ENCODE peak calls at places on chromosomes 3 and 15, in seven cellular contexts. N, Q, J, O, X, C and E are unnamed samples.

GRCh38 chr15:63006032-63006878 is 36.3 kb upstream of the TPM1 start:
- DNase-seq in C (no peak), O (no peak), X (no peak), Q (no peak), J (no peak), N (no peak), E (no peak)

GRCh38 chr15:63046927-63047760 is 4.6 kb downstream of the TPM1 start:
- DNase-seq in N (no peak), O (no peak), C (no peak), X (no peak), J (no peak), Q (no peak), E (no peak)

GRCh38 chr3:98809561-98809960 is 46.4 kb downstream of the ST3GAL6 start:
- DNase-seq in C (no peak), Q (peak), O (no peak), X (no peak), J (no peak), N (no peak), E (no peak)

GRCh38 chr15:58396181-58396580 is 35.6 kb upstream of the LIPC start:
- DNase-seq in X (no peak), J (no peak), Q (no peak), N (no peak), O (no peak), C (no peak), E (no peak)

GRCh38 chr3:112000971-112001370 is 2.2 kb downstream of the TAGLN3 start:
- DNase-seq in O (no peak), Q (no peak), J (no peak), X (no peak), N (no peak), C (no peak), E (no peak)

GRCh38 chr3:95939235-95939824 is 875.1 kb upstream of the EPHA6 start:
- DNase-seq in Q (no peak), X (no peak), O (no peak), N (no peak), C (no peak), J (no peak), E (no peak)

GRCh38 chr15:74833376-74834107 is 7.1 kb downstream of the CPLX3 start:
- DNase-seq in O (no peak), X (no peak), N (no peak), Q (no peak), J (no peak), C (no peak), E (no peak)

GRCh38 chr15:78263907-78264303 is 457 bp upstream of the DNAJA4 start:
- DNase-seq in C (no peak), X (no peak), N (no peak), O (no peak), Q (no peak), J (no peak), E (no peak)

GRCh38 chr3:99211309-99211708 is 309.8 kb upstream of the DCBLD2 start:
- DNase-seq in N (no peak), X (no peak), C (no peak), Q (no peak), O (no peak), J (no peak), E (no peak)

GRCh38 chr3:54882114-54882833 is 45.6 kb downstream of the LRTM1 start:
- DNase-seq in Q (no peak), N (no peak), C (no peak), O (no peak), X (no peak), J (no peak), E (no peak)

GRCh38 chr3:61564405-61565059 is 3.2 kb downstream of the PTPRG start:
- DNase-seq in Q (peak), O (peak), N (peak), X (no peak), J (peak), C (peak), E (no peak)

GRCh38 chr15:71752604-71753289 is 57.6 kb upstream of the NR2E3 start:
- DNase-seq in C (no peak), N (peak), X (peak), J (peak), Q (no peak), O (peak), E (no peak)

GRCh38 chr3:98817546-98817945 is 54.4 kb downstream of the ST3GAL6 start:
- DNase-seq in N (no peak), X (peak), C (no peak), Q (no peak), O (no peak), J (no peak), E (no peak)

GRCh38 chr15:40118473-40118872 is 9.8 kb upstream of the BMF start:
- DNase-seq in Q (no peak), O (no peak), N (no peak), X (no peak), C (no peak), J (no peak), E (no peak)

GRCh38 chr3:184156522-184156955 is 1.4 kb downstream of the DVL3 start:
- DNase-seq in J (peak), O (peak), X (no peak), C (no peak), N (no peak), Q (peak), E (no peak)

GRCh38 chr3:50122661-50123391 is 32.3 kb upstream of the SEMA3F start:
- DNase-seq in J (no peak), O (no peak), X (no peak), C (no peak), Q (no peak), N (no peak), E (no peak)

GRCh38 chr3:107676469-107677309 is 153.9 kb downstream of the BBX start:
- DNase-seq in C (no peak), N (no peak), J (no peak), X (peak), O (no peak), Q (no peak), E (no peak)

GRCh38 chr3:140100479-140100878 is 165.5 kb downstream of the CLSTN2 start:
- DNase-seq in O (no peak), C (no peak), Q (no peak), X (no peak), J (no peak), N (no peak), E (no peak)

GRCh38 chr15:68145706-68146105 is 59.4 kb downstream of the CALML4 start:
- DNase-seq in O (no peak), Q (no peak), J (no peak), X (no peak), C (no peak), N (no peak), E (no peak)

GRCh38 chr3:123344175-123344908 is 104.5 kb downstream of the ADCY5 start:
- DNase-seq in O (no peak), J (no peak), N (no peak), C (no peak), X (no peak), Q (no peak), E (no peak)

GRCh38 chr3:194879991-194880939 is 194.6 kb downstream of the FAM43A start:
- DNase-seq in O (no peak), N (no peak), J (no peak), C (no peak), Q (peak), X (no peak), E (no peak)

GRCh38 chr15:52730163-52730562 is 51.0 kb upstream of the ATOSA start:
- DNase-seq in J (no peak), X (peak), O (no peak), C (no peak), Q (no peak), N (no peak), E (no peak)

GRCh38 chr15:69209661-69210060 is 49.2 kb downstream of the GLCE start:
- DNase-seq in X (no peak), O (no peak), J (no peak), Q (no peak), N (no peak), C (no peak), E (no peak)

GRCh38 chr3:52471371-52472238 is 16.2 kb downstream of the NISCH start:
- DNase-seq in J (peak), C (no peak), O (peak), X (peak), N (peak), Q (peak), E (no peak)

GRCh38 chr3:124393340-124393739 is 336.9 kb upstream of the UMPS start:
- DNase-seq in X (no peak), Q (no peak), J (no peak), O (no peak), C (no peak), N (no peak), E (no peak)

GRCh38 chr3:150147776-150148175 is 177.1 kb upstream of the PFN2 start:
- DNase-seq in O (no peak), X (no peak), C (no peak), J (no peak), N (no peak), Q (no peak), E (no peak)

GRCh38 chr3:116785226-116785625 is 75.6 kb downstream of the TUSC7 start:
- DNase-seq in J (no peak), C (no peak), O (no peak), N (no peak), X (no peak), Q (no peak), E (no peak)

GRCh38 chr3:115851571-115851970 is 228.3 kb downstream of the GAP43 start:
- DNase-seq in C (no peak), N (no peak), J (no peak), Q (no peak), X (no peak), O (no peak), E (no peak)

GRCh38 chr3:158709666-158710083 is 22.6 kb downstream of the RARRES1 start:
- DNase-seq in N (no peak), J (no peak), Q (no peak), O (no peak), C (no peak), X (no peak), E (no peak)

GRCh38 chr3:195385526-195385925 is 57.3 kb downstream of the ACAP2 start:
- DNase-seq in X (no peak), N (no peak), O (no peak), J (no peak), Q (no peak), C (no peak), E (no peak)

GRCh38 chr3:36393563-36393962 is 13.3 kb downstream of the STAC start:
- DNase-seq in Q (no peak), X (no peak), J (no peak), O (no peak), N (no peak), C (no peak), E (no peak)

GRCh38 chr3:126960604-126960995 is 22.3 kb upstream of the PLXNA1 start:
- DNase-seq in X (no peak), O (no peak), N (no peak), C (no peak), J (no peak), Q (peak), E (no peak)

GRCh38 chr3:126961191-126961790 is 21.6 kb upstream of the PLXNA1 start:
- DNase-seq in O (no peak), Q (peak), N (no peak), C (no peak), J (no peak), X (no peak), E (no peak)

GRCh38 chr3:126958638-126959085 is 24.3 kb upstream of the PLXNA1 start:
- DNase-seq in C (no peak), N (no peak), X (no peak), O (no peak), Q (no peak), J (no peak), E (no peak)

GRCh38 chr3:126959144-126959920 is 23.6 kb upstream of the PLXNA1 start:
- DNase-seq in N (no peak), C (no peak), X (no peak), O (no peak), J (no peak), Q (no peak), E (no peak)

GRCh38 chr3:126959921-126960603 is 22.9 kb upstream of the PLXNA1 start:
- DNase-seq in X (no peak), J (no peak), N (no peak), Q (no peak), O (peak), C (no peak), E (no peak)
- TF ChIP-seq CTCF in X (no peak), J (no peak), N (peak), Q (no peak), O (no peak), C (no peak), E (no peak)

GRCh38 chr3:15601399-15602145 is at the start of the genes BTD and HACL1:
- DNase-seq in J (peak), N (peak), O (peak), C (peak), X (peak), Q (peak), E (peak)
- TF ChIP-seq CTCF in J (no peak), N (peak), O (no peak), C (no peak), X (peak), Q (no peak), E (peak)

GRCh38 chr3:37814547-37814946 is 47.1 kb upstream of the CTDSPL start:
- DNase-seq in Q (no peak), C (no peak), J (no peak), X (peak), O (no peak), N (no peak), E (no peak)
- TF ChIP-seq CTCF in Q (no peak), C (peak), J (no peak), X (peak), O (peak), N (peak), E (no peak)

DNA sequence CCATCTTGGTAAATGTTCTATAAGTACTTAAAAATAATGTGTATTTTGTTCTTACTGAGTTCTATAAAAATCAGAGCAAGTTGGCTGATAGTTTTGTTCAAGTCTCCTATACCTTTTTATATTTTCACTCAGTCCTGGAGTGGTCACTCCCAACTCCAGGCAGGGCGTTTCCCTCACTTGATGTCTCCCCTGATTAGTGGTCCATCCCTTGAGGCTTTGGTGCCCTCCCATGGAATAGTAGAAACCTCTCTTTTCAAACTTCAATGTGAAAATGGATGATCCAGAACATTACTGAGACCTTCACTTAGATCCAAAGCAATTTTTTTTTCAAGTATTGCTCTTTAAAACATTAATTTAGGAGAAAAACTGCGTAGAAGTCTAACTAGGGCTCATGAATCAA is 25.0 kb upstream of the SCN10A start:
- DNase-seq in Q (no peak), N (no peak), C (no peak), J (no peak), X (no peak), O (no peak), E (no peak)
- TF ChIP-seq CTCF in Q (no peak), N (no peak), C (no peak), J (no peak), X (no peak), O (no peak), E (no peak)

GRCh38 chr15:49674370-49674769 is 53.5 kb downstream of the DTWD1 start:
- DNase-seq in N (no peak), J (no peak), X (no peak), Q (no peak), O (no peak), C (no peak), E (no peak)

GRCh38 chr15:49669288-49669687 is 48.4 kb downstream of the DTWD1 start:
- DNase-seq in N (no peak), X (no peak), C (no peak), O (no peak), Q (no peak), J (no peak), E (no peak)

GRCh38 chr15:49673861-49674260 is 53.0 kb downstream of the DTWD1 start:
- DNase-seq in J (no peak), X (no peak), C (no peak), N (no peak), O (no peak), Q (no peak), E (no peak)

GRCh38 chr15:49678655-49679054 is 57.8 kb downstream of the DTWD1 start:
- DNase-seq in O (no peak), Q (no peak), C (no peak), N (no peak), J (no peak), X (no peak), E (no peak)

DNA sequence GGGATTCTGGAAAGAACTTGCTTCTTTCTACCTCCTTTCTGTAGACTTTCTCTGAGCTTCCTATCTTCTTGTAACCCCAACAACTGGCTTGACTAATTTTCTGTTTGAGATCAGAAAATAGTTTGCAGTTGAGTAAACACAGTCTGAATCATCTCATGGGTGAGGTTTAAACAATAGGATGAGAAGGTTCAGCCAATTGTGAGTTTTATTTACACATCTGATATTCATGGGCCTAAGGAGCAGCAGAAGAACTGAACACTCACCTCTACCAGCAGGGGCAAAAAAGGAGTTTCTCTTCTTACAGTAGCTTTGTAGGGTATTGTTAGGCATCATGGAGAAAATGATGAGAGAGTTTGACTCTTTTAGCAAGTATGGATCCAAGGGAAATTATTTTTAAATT is 54.2 kb downstream of the DTWD1 start:
- DNase-seq in X (no peak), C (no peak), O (no peak), J (no peak), N (no peak), Q (no peak), E (no peak)
- TF ChIP-seq CTCF in X (no peak), C (no peak), O (no peak), J (no peak), N (no peak), Q (no peak), E (no peak)

DNA sequence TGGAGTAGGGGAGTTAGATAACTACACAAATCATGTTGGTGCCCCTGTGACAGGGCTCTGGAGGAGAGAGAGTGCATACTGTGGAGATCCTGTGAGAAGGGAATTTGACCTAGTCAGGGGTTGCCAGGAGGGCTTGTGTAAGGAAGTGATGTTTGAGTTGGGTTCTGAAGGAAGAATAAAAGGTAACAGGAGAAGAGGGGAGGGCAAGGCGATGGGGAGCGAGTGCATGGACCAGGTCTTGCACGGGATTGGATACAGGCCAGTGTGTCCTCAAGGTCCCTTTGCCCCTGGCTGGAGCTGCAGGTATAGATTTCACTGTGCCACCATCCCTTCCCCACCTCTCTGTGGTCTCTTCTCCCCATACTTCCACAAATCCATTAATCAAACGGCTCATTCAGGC is 83.9 kb downstream of the RGMA start:
- DNase-seq in O (no peak), X (no peak), C (no peak), Q (no peak), N (no peak), J (no peak), E (no peak)
- TF ChIP-seq CTCF in O (no peak), X (no peak), C (no peak), Q (no peak), N (no peak), J (no peak), E (no peak)

GRCh38 chr15:70584838-70585706 is 178.3 kb downstream of the UACA start:
- DNase-seq in Q (no peak), J (peak), C (peak), N (peak), O (peak), X (no peak), E (no peak)
- TF ChIP-seq CTCF in Q (no peak), J (peak), C (peak), N (peak), O (peak), X (peak), E (no peak)

GRCh38 chr3:108820586-108820985 is 2.0 kb upstream of the TRAT1 start:
- DNase-seq in J (no peak), O (no peak), X (no peak), C (no peak), N (no peak), Q (no peak), E (no peak)

GRCh38 chr3:108822167-108822897 is at the start of gene TRAT1:
- DNase-seq in X (no peak), Q (no peak), N (no peak), J (no peak), C (no peak), O (no peak), E (no peak)

DNA sequence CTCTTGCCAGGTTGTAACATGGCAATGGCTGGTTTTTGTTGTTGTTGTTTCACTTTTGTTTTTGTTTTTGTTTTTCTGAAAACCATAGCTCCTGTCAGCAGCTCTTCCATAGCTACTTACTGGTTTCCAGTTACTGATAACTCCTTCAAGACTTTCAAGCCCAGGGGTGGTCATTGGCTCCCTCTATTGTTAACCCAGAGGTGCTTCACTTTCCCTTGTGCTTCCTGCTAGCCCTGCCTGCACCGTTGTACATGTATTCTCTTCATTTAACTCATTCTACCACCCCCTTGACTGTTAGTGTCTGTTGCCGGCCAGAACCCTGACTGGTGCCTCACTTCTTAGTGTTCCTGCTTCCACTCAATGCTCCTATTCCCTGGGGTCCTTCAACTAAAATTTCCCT is 4.2 kb upstream of the TRAT1 start:
- DNase-seq in O (peak), N (no peak), Q (no peak), X (peak), J (peak), C (no peak), E (peak)
- TF ChIP-seq CTCF in O (no peak), N (no peak), Q (no peak), X (peak), J (peak), C (no peak), E (peak)

DNA sequence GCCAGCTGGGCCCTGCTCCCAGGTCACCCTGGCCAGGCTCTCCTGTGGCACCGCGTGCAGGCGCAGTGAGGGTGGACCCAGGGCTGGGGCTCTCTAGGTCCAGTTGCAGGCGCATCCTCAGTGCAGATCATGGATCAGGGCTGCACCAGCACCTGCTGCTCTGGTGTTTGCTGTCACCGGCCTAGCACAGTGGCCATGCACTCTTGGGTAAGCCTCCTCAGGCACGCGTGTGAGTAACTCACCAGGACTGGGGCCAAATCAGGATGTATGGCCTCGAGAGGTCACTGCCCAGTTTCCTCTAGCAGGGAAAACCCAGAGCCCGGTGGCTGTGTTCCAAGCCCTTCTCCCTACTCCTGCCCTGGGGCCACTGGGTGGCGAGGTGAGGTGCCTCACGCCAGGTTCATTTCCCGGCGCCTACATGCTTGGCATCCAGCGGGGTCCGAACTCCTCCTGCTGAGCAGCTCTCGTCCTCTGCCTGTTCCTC is 45.5 kb upstream of the SLC41A3 start:
- DNase-seq in X (no peak), Q (peak), O (no peak), C (peak), J (peak), N (no peak), E (peak)
- TF ChIP-seq CTCF in X (no peak), Q (no peak), O (no peak), C (no peak), J (no peak), N (no peak), E (no peak)

GRCh38 chr3:85476891-85477495 is 518.2 kb downstream of the CADM2 start:
- DNase-seq in O (no peak), Q (no peak), N (no peak), X (no peak), J (no peak), C (no peak), E (no peak)
- TF ChIP-seq CTCF in O (no peak), Q (no peak), N (no peak), X (no peak), J (no peak), C (no peak), E (no peak)